ENCODE peak calls at places on chromosomes 6 and 20, in ten cellular contexts. M, Z, W, H, S, D, J, G, B and E are unnamed samples.

GRCh38 chr6:149235130-149235561 is 82.4 kb upstream of the TAB2 start:
- DNase-seq in S (no peak), W (peak), J (no peak), D (peak), B (peak), Z (peak), H (peak), G (no peak), M (peak), E (peak)

GRCh38 chr6:99588618-99589289 is 17.9 kb upstream of the PRDM13 start:
- DNase-seq in M (peak), H (peak), J (no peak), G (peak), B (peak), D (no peak), W (peak), Z (peak), S (peak), E (no peak)

GRCh38 chr6:13413466-13413862 is 73.9 kb downstream of the GFOD1 start:
- DNase-seq in M (peak), Z (peak), G (no peak), S (no peak), D (no peak), J (no peak), W (peak), H (peak), B (no peak), E (no peak)

GRCh38 chr6:72657798-72658197 is 35.9 kb downstream of the KCNQ5 start:
- DNase-seq in W (peak), J (no peak), H (peak), D (no peak), Z (peak), S (no peak), G (no peak), M (peak), B (no peak), E (no peak)

GRCh38 chr20:13302647-13303425 is 81.8 kb downstream of the ISM1 start:
- DNase-seq in J (no peak), Z (peak), H (peak), S (no peak), B (peak), M (peak), G (no peak), D (peak), W (peak), E (no peak)

GRCh38 chr6:157158897-157159296 is 164.4 kb downstream of the TMEM242 start:
- DNase-seq in H (no peak), M (no peak), G (no peak), S (no peak), B (no peak), Z (no peak), W (no peak), J (no peak), D (no peak), E (no peak)

GRCh38 chr6:104573372-104573771 is 286.3 kb downstream of the HACE1 start:
- DNase-seq in S (no peak), W (no peak), Z (no peak), G (no peak), B (no peak), H (no peak), M (no peak), D (no peak), J (no peak), E (no peak)

GRCh38 chr6:124480021-124480430 is 482.2 kb upstream of the RNF217 start:
- DNase-seq in M (no peak), D (no peak), J (no peak), H (peak), G (no peak), S (no peak), W (no peak), B (no peak), Z (peak), E (peak)

GRCh38 chr20:41245086-41245707 is 72.3 kb downstream of the ZHX3 start:
- DNase-seq in S (peak), B (peak), M (peak), J (no peak), G (no peak), D (no peak), Z (peak), W (peak), H (no peak), E (peak)

GRCh38 chr20:5734559-5735137 is 15.6 kb upstream of the SHLD1 start:
- DNase-seq in S (no peak), B (no peak), D (no peak), W (no peak), M (peak), J (no peak), Z (peak), H (no peak), G (no peak), E (no peak)

GRCh38 chr20:1567392-1568165 is 10.1 kb upstream of the SIRPD start:
- DNase-seq in M (peak), Z (peak), H (peak), G (no peak), W (peak), D (no peak), J (peak), S (peak), B (no peak), E (no peak)

GRCh38 chr6:95693108-95693507 is 115.8 kb downstream of the MANEA start:
- DNase-seq in J (no peak), M (no peak), H (no peak), W (no peak), Z (no peak), D (no peak), S (no peak), G (no peak), B (peak), E (no peak)

GRCh38 chr6:46014511-46015118 is 1.0 kb downstream of the CLIC5 start:
- DNase-seq in H (peak), G (peak), B (no peak), Z (no peak), S (no peak), D (no peak), W (no peak), M (no peak), J (no peak), E (no peak)

GRCh38 chr6:33254591-33254990 is 17.1 kb downstream of the VPS52 start:
- DNase-seq in B (no peak), J (no peak), G (no peak), S (no peak), M (no peak), H (no peak), D (no peak), Z (no peak), W (no peak), E (no peak)

GRCh38 chr6:87393026-87393622 is 14.6 kb upstream of the CFAP206 start:
- DNase-seq in J (peak), M (peak), D (peak), Z (peak), G (peak), S (no peak), H (peak), B (peak), W (peak), E (peak)

GRCh38 chr20:44544178-44544719 is 22.4 kb upstream of the SERINC3 start:
- DNase-seq in H (no peak), M (no peak), W (no peak), S (no peak), G (no peak), Z (no peak), B (no peak), J (no peak), D (no peak), E (no peak)

GRCh38 chr6:12656841-12657435 is 59.6 kb upstream of the PHACTR1 start:
- DNase-seq in Z (no peak), J (peak), W (no peak), B (no peak), D (no peak), M (no peak), H (no peak), G (no peak), S (no peak), E (peak)

GRCh38 chr6:170347091-170347490 is 40.5 kb downstream of the FAM120B start:
- DNase-seq in W (no peak), H (no peak), G (no peak), M (peak), Z (no peak), D (no peak), J (no peak), S (no peak), B (peak), E (no peak)

GRCh38 chr20:19523191-19523590 is 234.9 kb upstream of the RIN2 start:
- DNase-seq in H (no peak), S (no peak), G (no peak), W (no peak), J (no peak), Z (no peak), D (no peak), M (no peak), B (no peak), E (no peak)

GRCh38 chr6:72238900-72239299 is 352.6 kb downstream of the RIMS1 start:
- DNase-seq in S (no peak), J (no peak), D (no peak), M (no peak), H (peak), Z (no peak), G (no peak), W (no peak), B (no peak), E (no peak)

GRCh38 chr20:20977786-20978185 is 128.4 kb downstream of the LINC00237 start:
- DNase-seq in D (no peak), G (no peak), B (no peak), Z (no peak), W (no peak), J (no peak), S (no peak), H (no peak), M (no peak), E (no peak)

GRCh38 chr6:40585218-40585617 is 1.9 kb downstream of the LRFN2 start:
- DNase-seq in M (no peak), J (no peak), G (no peak), S (no peak), W (no peak), H (no peak), D (no peak), Z (no peak), B (no peak), E (no peak)
- H3K4me3 ChIP-seq in M (no peak), J (no peak), G (no peak), S (peak), W (no peak), H (no peak), D (no peak), Z (no peak), B (no peak), E (no peak)

DNA sequence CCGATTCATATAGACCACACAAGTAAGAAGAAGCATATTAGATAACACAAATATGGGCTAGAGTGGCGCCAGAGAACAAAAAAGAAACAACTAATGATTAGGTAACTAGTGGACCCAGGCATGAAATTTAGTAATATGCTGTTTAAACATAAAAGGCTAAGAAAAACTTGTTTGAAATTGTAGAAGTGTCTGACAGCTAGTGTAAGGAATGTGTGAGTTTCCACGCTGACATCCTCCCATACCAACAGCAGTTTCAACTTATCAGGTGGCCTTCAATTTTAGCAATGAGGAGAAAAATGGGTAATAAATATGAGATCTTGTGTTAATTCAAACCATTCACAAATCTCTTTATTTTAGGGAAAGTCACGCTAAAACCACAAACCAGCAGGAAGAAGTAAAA is 440.2 kb upstream of the FLRT3 start:
- DNase-seq in M (no peak), J (no peak), W (no peak), S (no peak), G (no peak), H (no peak), B (no peak), Z (no peak), D (no peak), E (no peak)
- TF ChIP-seq CTCF in M (no peak), J (no peak), W (no peak), S (no peak), G (no peak), H (no peak), B (no peak), Z (no peak), D (no peak), E (no peak)

GRCh38 chr20:64057628-64058498 is 5.1 kb upstream of the TCEA2 start:
- DNase-seq in M (peak), W (peak), D (peak), B (peak), G (peak), H (peak), J (no peak), S (no peak), Z (peak), E (no peak)
- H3K4me3 ChIP-seq in M (no peak), W (no peak), D (no peak), B (no peak), G (peak), H (no peak), J (no peak), S (no peak), Z (no peak), E (no peak)

GRCh38 chr20:31569163-31570020 is 35.7 kb upstream of the ID1 start:
- DNase-seq in B (peak), M (peak), S (no peak), W (peak), G (peak), D (peak), H (peak), Z (peak), J (no peak), E (no peak)
- TF ChIP-seq CTCF in B (peak), M (peak), S (peak), W (peak), G (peak), D (peak), H (peak), Z (peak), J (peak), E (peak)

DNA sequence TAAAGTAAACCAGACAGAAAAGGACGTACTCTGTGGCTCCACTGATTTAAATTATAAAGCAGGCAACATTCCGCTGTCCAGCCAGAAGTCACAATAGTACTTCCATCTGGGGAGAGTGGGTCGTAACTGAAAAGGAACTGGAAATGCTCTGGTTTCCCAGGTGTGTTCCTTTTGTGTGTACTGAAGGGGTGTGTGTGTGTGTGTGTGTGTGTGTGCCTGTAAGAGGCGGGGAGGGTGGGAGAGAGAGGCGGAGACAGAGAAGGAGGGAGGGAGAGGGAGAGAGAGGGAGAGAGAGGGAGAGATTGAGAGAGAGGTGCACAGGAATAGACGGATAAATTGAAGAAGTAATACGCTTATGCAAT is 178.4 kb upstream of the ZNF184 start:
- DNase-seq in M (no peak), S (no peak), Z (no peak), D (no peak), W (no peak), J (no peak), G (no peak), B (no peak), H (no peak), E (no peak)
- H3K4me3 ChIP-seq in M (peak), S (peak), Z (no peak), D (no peak), W (no peak), J (no peak), G (no peak), B (no peak), H (no peak), E (peak)

GRCh38 chr20:39878809-39879208 is 810.2 kb downstream of the MAFB start:
- DNase-seq in W (no peak), D (no peak), M (peak), H (no peak), G (no peak), Z (no peak), B (no peak), S (no peak), J (no peak), E (no peak)

GRCh38 chr20:39877792-39878191 is 811.2 kb downstream of the MAFB start:
- DNase-seq in W (no peak), Z (no peak), S (no peak), B (no peak), H (no peak), M (no peak), J (no peak), G (no peak), D (no peak), E (no peak)

GRCh38 chr20:39879296-39879695 is 809.7 kb downstream of the MAFB start:
- DNase-seq in Z (no peak), B (no peak), J (no peak), W (no peak), G (no peak), H (no peak), S (no peak), D (no peak), M (no peak), E (no peak)

GRCh38 chr20:39878321-39878720 is 810.7 kb downstream of the MAFB start:
- DNase-seq in M (no peak), J (no peak), H (no peak), D (no peak), G (no peak), Z (no peak), S (no peak), W (no peak), B (no peak), E (no peak)

DNA sequence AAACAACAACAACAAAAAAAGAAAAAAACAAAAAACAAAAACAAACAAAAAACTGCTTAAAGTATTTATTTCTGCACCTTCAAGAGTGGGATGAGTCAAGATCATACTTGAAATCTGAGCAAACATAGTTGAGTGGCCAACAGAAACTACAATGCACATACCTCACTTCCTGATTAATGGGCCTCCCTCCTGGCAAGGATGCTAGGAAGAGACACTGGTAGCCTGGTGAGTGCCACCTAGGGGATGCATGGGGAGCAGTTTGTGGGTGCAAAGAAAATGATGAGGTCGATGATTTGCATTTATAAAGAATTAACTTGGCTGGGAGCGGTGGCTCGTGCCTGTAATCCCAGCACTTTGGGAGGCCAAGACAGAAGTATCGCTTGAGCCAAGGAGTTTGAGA is 808.1 kb downstream of the MAFB start:
- DNase-seq in M (peak), J (no peak), G (no peak), Z (peak), S (peak), B (peak), D (no peak), W (no peak), H (no peak), E (no peak)
- TF ChIP-seq CTCF in M (peak), J (peak), G (no peak), Z (peak), S (no peak), B (peak), D (peak), W (no peak), H (peak), E (peak)

GRCh38 chr6:80005406-80005805 is 957 bp downstream of the TTK start:
- DNase-seq in G (no peak), B (no peak), W (no peak), M (no peak), D (no peak), J (no peak), H (no peak), Z (no peak), S (no peak), E (no peak)
- H3K4me3 ChIP-seq in G (no peak), B (peak), W (peak), M (peak), D (peak), J (peak), H (peak), Z (no peak), S (peak), E (peak)

DNA sequence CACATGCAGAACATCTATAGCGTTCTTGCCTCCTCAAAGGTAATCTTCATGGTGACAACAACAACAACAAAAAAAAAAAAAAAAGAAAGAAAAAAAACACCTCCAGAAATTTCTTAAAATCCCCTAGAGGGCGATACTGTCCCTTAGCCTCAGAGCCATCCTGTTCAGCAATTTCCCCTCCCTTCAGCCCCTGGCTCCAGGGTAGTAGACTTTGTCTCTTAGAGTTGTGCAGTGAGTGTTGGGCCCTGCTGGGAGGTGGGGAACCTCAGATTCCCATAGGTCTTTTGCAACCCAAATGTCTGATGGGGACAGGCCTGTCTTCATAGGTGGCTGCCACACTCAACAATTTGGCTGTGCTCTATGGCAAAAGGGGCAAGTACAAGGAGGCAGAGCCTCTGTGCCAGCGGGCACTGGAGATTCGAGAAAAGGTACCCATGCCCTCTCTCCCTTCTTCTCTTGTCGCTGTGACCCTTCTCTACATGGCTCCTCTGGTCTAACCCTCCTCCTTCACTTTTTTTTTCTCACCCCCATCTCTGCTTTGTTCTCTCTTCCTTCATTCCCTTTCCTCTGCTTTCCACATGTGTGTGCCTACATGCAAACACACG is 6.0 kb upstream of the PTK7 start:
- DNase-seq in Z (peak), J (no peak), G (no peak), B (peak), H (peak), M (peak), D (peak), W (peak), S (no peak), E (no peak)
- TF ChIP-seq CTCF in Z (peak), J (peak), G (peak), B (peak), H (peak), M (peak), D (peak), W (peak), S (peak), E (peak)